ENCODE peak calls at places on chromosomes 11 and 22, in ten cellular contexts. G is AG04450, S is fibroblast of the aortic adventitia, C is Karpas-422, U is colonic mucosa, K is psoas muscle, N is DND-41, A is A549, I is choroid plexus epithelial cell, M is body of pancreas. R is an unnamed sample.

GRCh38 chr11:76642341-76642740 is 28.2 kb downstream of the LRRC32 start:
- DNase-seq in G (no peak), S (no peak), C (no peak), U (peak; percentile 16), K (no peak), N (no peak), A (no peak), I (no peak), M (no peak), R (no peak)

GRCh38 chr11:113176561-113176960 is 137.8 kb upstream of the TTC12 start:
- DNase-seq in G (no peak), S (peak; percentile 63), C (no peak), U (no peak), K (no peak), N (no peak), A (no peak), I (peak; percentile 62), M (no peak), R (no peak)

GRCh38 chr11:43959321-43959995 is 17.0 kb downstream of the C11orf96 start:
- DNase-seq in G (no peak), S (no peak), C (no peak), U (no peak), K (no peak), N (no peak), A (no peak), I (peak; percentile 59), M (no peak), R (no peak)

GRCh38 chr11:113675003-113675471 is 31.1 kb downstream of the TMPRSS5 start:
- DNase-seq in G (peak; percentile 32), S (peak; percentile 86), C (no peak), U (no peak), K (no peak), N (no peak), A (no peak), I (peak; percentile 93), M (peak; percentile 9), R (no peak)

GRCh38 chr22:50620861-50621490 is 7.0 kb downstream of the ARSA start:
- DNase-seq in G (no peak), S (no peak), C (peak; percentile 76), U (peak; percentile 46), K (no peak), N (peak; percentile 55), A (no peak), I (peak; percentile 19), M (no peak), R (peak; percentile 91)

GRCh38 chr11:61694971-61695706 is 14.9 kb downstream of the DAGLA start:
- DNase-seq in G (no peak), S (no peak), C (no peak), U (no peak), K (peak; percentile 75), N (no peak), A (no peak), I (no peak), M (peak; percentile 65), R (no peak)

GRCh38 chr22:20967697-20968201 is 694 bp downstream of the AIFM3 start:
- DNase-seq in G (no peak), S (no peak), C (no peak), U (no peak), K (no peak), N (no peak), A (no peak), I (no peak), M (no peak), R (no peak)

GRCh38 chr22:17597217-17597616 is 31.3 kb downstream of the ATP6V1E1 start:
- DNase-seq in G (no peak), S (no peak), C (no peak), U (no peak), K (no peak), N (no peak), A (no peak), I (peak; percentile 38), M (no peak), R (no peak)

GRCh38 chr22:44396727-44397722 is 84.3 kb upstream of the SHISAL1 start:
- DNase-seq in G (no peak), S (no peak), C (no peak), U (no peak), K (no peak), N (no peak), A (no peak), I (no peak), M (no peak), R (no peak)

GRCh38 chr22:43423046-43423445 is 11.2 kb downstream of the MPPED1 start:
- DNase-seq in G (no peak), S (no peak), C (no peak), U (no peak), K (no peak), N (no peak), A (no peak), I (no peak), M (no peak), R (no peak)

GRCh38 chr11:124889692-124890091 is 8.0 kb downstream of the ROBO4 start:
- DNase-seq in G (no peak), S (no peak), C (no peak), U (no peak), K (no peak), N (no peak), A (no peak), I (no peak), M (no peak), R (no peak)

GRCh38 chr22:46079861-46080821 is 70.2 kb upstream of the PPARA start:
- DNase-seq in G (no peak), S (peak; percentile 90), C (no peak), U (no peak), K (peak; percentile 88), N (no peak), A (no peak), I (no peak), M (peak; percentile 79), R (no peak)

GRCh38 chr22:42807185-42807584 is 49.9 kb downstream of the ARFGAP3 start:
- DNase-seq in G (no peak), S (no peak), C (no peak), U (no peak), K (no peak), N (no peak), A (no peak), I (no peak), M (no peak), R (no peak)

GRCh38 chr11:46557684-46558151 is 36.1 kb downstream of the AMBRA1 start:
- DNase-seq in G (no peak), S (peak; percentile 5), C (no peak), U (no peak), K (no peak), N (no peak), A (no peak), I (peak; percentile 33), M (no peak), R (no peak)

GRCh38 chr11:27459191-27459590 is 13.4 kb downstream of the LGR4 start:
- DNase-seq in G (no peak), S (no peak), C (no peak), U (no peak), K (no peak), N (no peak), A (no peak), I (no peak), M (no peak), R (no peak)

GRCh38 chr22:43180670-43181069 is 6.3 kb downstream of the TTLL12 start:
- DNase-seq in G (no peak), S (no peak), C (no peak), U (no peak), K (no peak), N (no peak), A (no peak), I (no peak), M (no peak), R (no peak)

GRCh38 chr11:57425565-57426438 is 1.1 kb downstream of the SLC43A3 start:
- DNase-seq in G (no peak), S (peak; percentile 80), C (no peak), U (peak; percentile 43), K (peak; percentile 76), N (peak; percentile 24), A (no peak), I (no peak), M (peak; percentile 46), R (no peak)
- H3K4me3 ChIP-seq in G (peak overlapping the region; percentile 60), S (peak overlapping the region; percentile 66), C (peak overlapping the region; percentile 77), U (peak overlapping the region; percentile 47), K (peak overlapping the region; percentile 66), N (peak overlapping the region; percentile 51), A (no peak overlapping the region), I (no peak overlapping the region), M (no peak overlapping the region), R (peak overlapping the region; percentile 56)

GRCh38 chr11:67483901-67484665 is 1.3 kb downstream of the AIP start:
- DNase-seq in G (no peak), S (no peak), C (peak; percentile 65), U (peak; percentile 25), K (no peak), N (peak; percentile 75), A (no peak), I (no peak), M (no peak), R (no peak)
- H3K4me3 ChIP-seq in G (peak overlapping the region; percentile 78), S (peak overlapping the region; percentile 80), C (peak overlapping the region; percentile 60), U (peak overlapping the region; percentile 53), K (peak overlapping the region; percentile 75), N (peak overlapping the region; percentile 28), A (no peak overlapping the region), I (peak overlapping the region; percentile 73), M (no peak overlapping the region), R (peak overlapping the region; percentile 80)

DNA sequence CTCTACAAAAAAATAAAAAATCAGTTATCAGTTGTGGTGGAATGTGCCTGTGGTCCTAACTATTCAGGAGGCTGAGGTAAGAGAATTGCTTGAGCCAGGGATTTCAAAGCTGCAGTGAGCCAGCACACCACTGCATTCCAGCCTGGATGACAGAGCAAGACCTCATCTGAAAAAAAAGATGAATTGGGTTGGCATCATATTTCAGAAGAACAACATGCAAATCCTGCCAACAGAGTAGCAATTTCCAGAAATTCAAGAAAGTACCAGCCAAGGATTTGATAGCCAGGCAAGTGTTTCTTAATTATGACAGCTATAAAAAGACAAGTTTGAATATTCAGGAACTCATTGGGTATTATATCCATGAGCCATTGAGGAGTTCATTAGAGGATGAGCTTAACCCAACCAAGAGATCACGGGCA is 75.2 kb downstream of the USP47 start:
- DNase-seq in G (peak; percentile 37), S (peak; percentile 91), C (no peak), U (no peak), K (no peak), N (no peak), A (no peak), I (peak; percentile 90), M (no peak), R (no peak)
- H3K4me3 ChIP-seq in G (no peak overlapping the region), S (no peak overlapping the region), C (no peak overlapping the region), U (no peak overlapping the region), K (no peak overlapping the region), N (no peak overlapping the region), A (no peak overlapping the region), I (no peak overlapping the region), M (no peak overlapping the region), R (no peak overlapping the region)

DNA sequence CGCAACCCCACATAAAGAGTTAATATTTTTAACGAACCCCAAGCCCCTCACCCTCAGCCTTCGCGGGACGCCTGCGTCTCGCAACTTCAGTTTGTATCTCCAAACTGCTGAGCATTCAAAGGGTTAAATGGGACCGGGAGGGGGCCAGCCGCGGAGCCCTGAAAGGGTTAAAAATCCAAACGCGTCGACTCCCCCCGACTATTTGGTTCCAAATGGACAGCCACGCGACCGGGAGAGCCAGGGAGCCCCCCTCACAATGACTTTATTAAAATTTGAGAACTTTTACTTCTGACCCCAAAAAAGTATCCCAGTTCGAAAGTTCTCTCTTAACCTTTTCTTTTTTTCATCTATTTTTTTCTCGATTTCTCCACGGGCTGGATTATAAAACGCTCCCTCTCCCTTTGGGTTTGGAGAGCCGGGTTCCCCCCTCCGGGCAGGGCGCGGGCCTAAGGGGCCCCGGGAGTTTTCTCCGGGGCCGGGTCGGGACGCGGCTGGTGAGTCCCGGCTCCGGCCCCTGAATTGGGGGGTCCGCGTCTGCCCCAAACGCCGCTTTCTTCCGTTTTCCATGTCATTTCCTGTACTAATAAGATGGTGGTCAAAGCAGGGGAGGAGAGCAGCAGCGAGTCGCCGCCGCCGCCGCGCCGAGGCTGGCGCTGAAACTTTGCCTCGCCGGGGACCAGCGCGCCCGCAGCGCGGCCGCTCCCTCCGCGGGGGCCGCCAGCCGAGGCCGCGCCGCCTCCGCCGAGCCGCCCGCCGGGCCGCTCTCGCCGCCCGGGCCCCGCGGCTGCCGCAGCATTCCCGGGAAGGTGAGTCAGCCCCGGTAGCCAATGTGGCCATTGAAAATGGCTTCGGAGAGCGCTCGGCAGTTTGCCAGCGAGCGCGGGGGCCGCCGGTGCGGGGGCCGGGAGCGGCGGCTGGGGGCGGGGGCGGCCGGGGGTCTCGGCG is at the start of gene PRDM11:
- DNase-seq in G (peak; percentile 34), S (peak; percentile 70), C (peak; percentile 86), U (peak; percentile 46), K (peak; percentile 87), N (peak; percentile 42), A (peak; percentile 80), I (peak; percentile 82), M (peak; percentile 79), R (peak; percentile 48)
- H3K4me3 ChIP-seq in G (peak within 1 kb of the TSS; percentile 77), S (peak within 1 kb of the TSS; percentile 79), C (peak within 1 kb of the TSS; percentile 80), U (peak within 1 kb of the TSS; percentile 77), K (peak within 1 kb of the TSS; percentile 73), N (peak within 1 kb of the TSS; percentile 76), A (peak within 1 kb of the TSS; percentile 63), I (peak within 1 kb of the TSS; percentile 76), M (peak within 1 kb of the TSS; percentile 80), R (peak within 1 kb of the TSS; percentile 81)